ENCODE peak calls at places on chromosomes 13 and 19, in nine cellular contexts. O, T, K, H, W, P, Y, D and Q are unnamed samples.
A peak's percentile ranks its signal among the peaks of the same experiment; 100 is the strongest.

GRCh38 chr19:15900504-15900903 is 2.6 kb upstream of the CYP4F2 start:
- DNase-seq in H (no peak), K (no peak), P (no peak), O (no peak), D (no peak), T (no peak), W (no peak), Y (no peak), Q (no peak)

GRCh38 chr19:41886761-41887710 is 4.1 kb downstream of the ARHGEF1 start:
- DNase-seq in H (no peak), Y (no peak), D (no peak), O (no peak), W (no peak), K (no peak), P (no peak), T (no peak), Q (no peak)

GRCh38 chr13:82766732-82767321 is 1115.4 kb downstream of the SLITRK1 start:
- DNase-seq in K (no peak), O (no peak), D (no peak), T (no peak), H (no peak), W (no peak), P (no peak), Y (no peak), Q (no peak)

GRCh38 chr13:98782654-98783053 is 30.2 kb upstream of the SLC15A1 start:
- DNase-seq in H (no peak), P (no peak), K (no peak), O (no peak), D (peak; percentile 61), Y (no peak), T (no peak), W (no peak), Q (no peak)

GRCh38 chr19:7994114-7994513 is 11.3 kb downstream of the ELAVL1 start:
- DNase-seq in Y (no peak), K (no peak), H (peak; percentile 52), O (no peak), P (no peak), D (no peak), W (no peak), T (no peak), Q (no peak)

GRCh38 chr13:30480292-30480947 is 14.7 kb upstream of the HMGB1 start:
- DNase-seq in T (no peak), O (no peak), K (no peak), D (no peak), P (no peak), H (no peak), Y (peak; percentile 44), W (no peak), Q (no peak)

GRCh38 chr19:4062576-4063368 is 3.9 kb downstream of the ZBTB7A start:
- DNase-seq in W (no peak), K (peak; percentile 76), D (no peak), H (no peak), Y (peak; percentile 62), P (no peak), T (no peak), O (no peak), Q (no peak)

GRCh38 chr19:13132471-13133166 is 14.6 kb downstream of the NACC1 start:
- DNase-seq in K (no peak), H (no peak), T (no peak), W (peak; percentile 67), O (no peak), Y (no peak), D (peak; percentile 33), P (no peak), Q (no peak)

GRCh38 chr19:8221161-8221560 is 12.0 kb downstream of the CERS4 start:
- DNase-seq in D (no peak), H (no peak), W (no peak), T (no peak), P (no peak), K (no peak), O (no peak), Y (no peak), Q (no peak)

GRCh38 chr13:95296326-95296939 is 4.8 kb downstream of the ABCC4 start:
- DNase-seq in Y (peak; percentile 73), W (no peak), P (no peak), K (no peak), T (peak; percentile 85), D (peak; percentile 39), O (peak; percentile 65), H (no peak), Q (peak; percentile 46)

GRCh38 chr19:45496349-45496953 is 396 bp downstream of the RTN2 start:
- DNase-seq in P (no peak), W (no peak), H (peak; percentile 71), K (peak; percentile 81), T (peak; percentile 91), D (no peak), O (peak; percentile 90), Y (peak; percentile 59), Q (no peak)

GRCh38 chr13:91020635-91021034 is 326.9 kb upstream of the MIR17HG start:
- DNase-seq in H (no peak), P (no peak), O (no peak), Y (no peak), K (no peak), T (no peak), D (no peak), W (no peak), Q (no peak)

GRCh38 chr13:91017669-91018053 is 329.8 kb upstream of the MIR17HG start:
- DNase-seq in Y (no peak), W (no peak), T (peak; percentile 49), H (no peak), O (no peak), K (no peak), P (no peak), D (no peak), Q (no peak)

GRCh38 chr13:91014696-91015095 is 332.8 kb upstream of the MIR17HG start:
- DNase-seq in Y (no peak), W (no peak), K (no peak), T (no peak), D (peak; percentile 14), O (no peak), P (no peak), H (no peak), Q (no peak)

GRCh38 chr13:91017031-91017668 is 330.3 kb upstream of the MIR17HG start:
- DNase-seq in P (no peak), O (peak; percentile 66), T (peak; percentile 74), D (peak; percentile 45), H (peak; percentile 98), W (peak; percentile 55), K (no peak), Y (peak; percentile 24), Q (peak; percentile 57)
- TF ChIP-seq CTCF in P (peak; percentile 78), O (peak; percentile 97), T (peak; percentile 43), D (peak; percentile 84), H (no peak), W (peak; percentile 81), K (no peak), Y (peak; percentile 32), Q (peak; percentile 81)

GRCh38 chr19:50710094-50710493 is 9.5 kb downstream of the SHANK1 start:
- DNase-seq in Y (no peak), K (no peak), W (no peak), T (no peak), H (no peak), D (no peak), O (no peak), P (no peak), Q (no peak)
- TF ChIP-seq CTCF in Y (no peak), K (no peak), W (no peak), T (peak; percentile 44), H (peak; percentile 35), D (peak; percentile 12), O (no peak), P (peak; percentile 36), Q (no peak)

GRCh38 chr19:53868091-53868891 is 608 bp downstream of the MYADM start:
- DNase-seq in H (peak; percentile 50), P (no peak), D (peak; percentile 69), K (peak; percentile 84), O (peak; percentile 73), Y (peak; percentile 70), T (peak; percentile 71), W (peak; percentile 53), Q (peak; percentile 80)

GRCh38 chr19:53871448-53871847 is 3.8 kb downstream of the MYADM start:
- DNase-seq in W (no peak), Y (no peak), O (no peak), H (no peak), D (no peak), T (no peak), K (no peak), P (no peak), Q (no peak)

GRCh38 chr19:53867225-53868090 is at the start of gene MYADM:
- DNase-seq in D (peak; percentile 99), Y (peak; percentile 100), W (peak; percentile 100), P (peak; percentile 96), H (peak; percentile 97), O (peak; percentile 100), T (peak; percentile 100), K (peak; percentile 99), Q (peak; percentile 97)

GRCh38 chr19:53870485-53870844 is 2.8 kb downstream of the MYADM start:
- DNase-seq in P (no peak), D (no peak), K (peak; percentile 66), O (peak; percentile 63), Y (peak; percentile 70), T (no peak), H (no peak), W (no peak), Q (no peak)

DNA sequence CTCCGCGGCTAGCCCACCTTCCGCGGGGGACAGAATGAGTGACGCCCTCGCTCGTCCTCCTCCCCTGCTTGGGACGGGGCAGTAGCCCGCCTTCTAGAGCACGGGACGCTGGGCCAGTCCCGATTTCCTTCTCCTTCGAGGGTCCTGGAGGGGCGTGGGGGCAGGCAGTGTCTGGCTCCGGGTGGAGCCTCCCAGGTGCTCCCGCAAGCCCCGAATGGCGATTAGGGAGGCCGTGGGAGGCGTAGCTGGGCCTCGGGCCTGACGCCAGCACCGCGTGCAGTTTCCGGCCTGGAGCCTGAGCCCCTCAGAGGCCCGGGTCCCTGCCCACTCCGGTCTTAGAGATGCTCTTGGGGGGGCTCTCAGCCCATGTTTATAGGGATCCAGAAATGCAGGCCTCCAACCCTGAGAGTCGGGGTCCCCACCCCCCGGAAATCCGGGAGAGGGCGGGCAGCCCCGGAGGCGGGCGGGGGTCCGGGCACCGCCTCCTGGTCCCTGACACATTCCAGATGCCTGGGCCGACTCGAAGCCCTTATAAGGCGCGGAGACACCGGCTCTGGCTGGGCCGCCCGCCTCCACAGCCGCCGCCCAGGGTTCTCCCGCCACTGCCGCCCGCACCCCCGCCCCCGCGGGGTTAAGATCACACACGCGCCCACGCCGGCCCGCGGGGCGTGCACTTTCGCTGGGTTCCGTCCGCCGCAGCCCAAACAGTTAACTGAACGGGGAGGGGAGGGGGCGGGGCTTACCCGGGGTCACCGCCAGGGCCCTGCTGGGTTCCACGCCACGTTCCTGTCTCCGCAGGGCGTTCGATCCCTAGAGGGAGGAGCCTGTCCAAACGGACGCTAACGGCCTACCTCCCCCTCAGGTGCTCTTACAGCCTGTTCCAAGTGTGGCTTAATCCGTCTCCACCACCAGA is 1.5 kb downstream of the MYADM start:
- DNase-seq in W (peak; percentile 94), T (peak; percentile 92), O (peak; percentile 92), D (peak; percentile 91), Y (peak; percentile 92), H (peak; percentile 92), K (peak; percentile 95), P (peak; percentile 67), Q (peak; percentile 86)
- TF ChIP-seq CTCF in W (no peak), T (no peak), O (peak; percentile 34), D (no peak), Y (no peak), H (no peak), K (peak; percentile 15), P (peak; percentile 40), Q (no peak)

DNA sequence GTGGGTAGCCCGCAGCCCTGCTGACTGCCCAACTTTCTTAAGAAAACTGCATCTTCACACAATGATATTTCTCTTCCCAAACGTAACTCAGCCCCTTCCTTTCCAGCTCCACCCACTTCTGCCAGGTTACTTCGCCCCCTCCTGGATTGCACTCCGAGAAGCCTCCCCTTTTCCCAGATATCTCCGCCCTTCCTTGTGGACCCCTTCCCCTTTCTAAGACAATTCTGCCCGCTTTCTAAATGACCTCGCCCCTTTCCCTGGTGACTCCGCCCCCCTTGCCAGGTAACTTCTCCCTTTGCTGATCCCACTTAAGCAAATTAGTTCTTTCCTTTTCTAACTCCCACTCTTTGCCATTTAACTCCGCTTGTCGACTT is 2.6 kb downstream of the VSIG10L start:
- DNase-seq in H (peak; percentile 35), W (no peak), P (no peak), O (peak; percentile 85), Y (no peak), T (no peak), D (no peak), K (no peak), Q (peak; percentile 28)
- TF ChIP-seq CTCF in H (no peak), W (peak; percentile 15), P (no peak), O (no peak), Y (no peak), T (no peak), D (peak; percentile 6), K (no peak), Q (no peak)